ENCODE peak calls at places on chromosomes 11 and 22, in ten cellular contexts. One of them, this sample, is unnamed.

GRCh38 chr22:41534219-41534618 is 10.1 kb downstream of the POLR3H start:
- DNase-seq in HTR-8/SVneo: no peak
- DNase-seq in NCI-H1092: no peak
- DNase-seq in ovary: no peak
- DNase-seq in globus pallidus: no peak
- DNase-seq in T-helper 17 cell: no peak
- DNase-seq in fibroblast of the aortic adventitia: no peak
- DNase-seq in amniotic stem cell: no peak
- DNase-seq in heart right ventricle: no peak
- DNase-seq in NCI-H1694: no peak
- DNase-seq in this sample: no peak

GRCh38 chr22:35344956-35345690 is 35.8 kb upstream of the HMOX1 start:
- DNase-seq in fibroblast of the aortic adventitia: no peak
- DNase-seq in T-helper 17 cell: no peak
- DNase-seq in heart right ventricle: no peak
- DNase-seq in amniotic stem cell: no peak
- DNase-seq in NCI-H1694: no peak
- DNase-seq in HTR-8/SVneo: no peak
- DNase-seq in globus pallidus: no peak
- DNase-seq in ovary: no peak
- DNase-seq in NCI-H1092: no peak
- DNase-seq in this sample: no peak

GRCh38 chr22:21951062-21951461 is 1.6 kb downstream of the PPM1F start:
- DNase-seq in NCI-H1694: no peak
- DNase-seq in ovary: no peak
- DNase-seq in globus pallidus: no peak
- DNase-seq in NCI-H1092: no peak
- DNase-seq in fibroblast of the aortic adventitia: no peak
- DNase-seq in heart right ventricle: no peak
- DNase-seq in amniotic stem cell: no peak
- DNase-seq in HTR-8/SVneo: no peak
- DNase-seq in T-helper 17 cell: no peak
- DNase-seq in this sample: no peak

GRCh38 chr11:75035911-75036536 is 47.3 kb downstream of the NEU3 start:
- DNase-seq in fibroblast of the aortic adventitia: no peak
- DNase-seq in heart right ventricle: no peak
- DNase-seq in HTR-8/SVneo: no peak
- DNase-seq in amniotic stem cell: no peak
- DNase-seq in NCI-H1092: no peak
- DNase-seq in T-helper 17 cell: no peak
- DNase-seq in NCI-H1694: no peak
- DNase-seq in globus pallidus: no peak
- DNase-seq in ovary: no peak
- DNase-seq in this sample: peak; percentile 65

GRCh38 chr22:41919357-41920224 is 4.7 kb upstream of the SHISA8 start:
- DNase-seq in ovary: peak; percentile 44
- DNase-seq in HTR-8/SVneo: no peak
- DNase-seq in globus pallidus: no peak
- DNase-seq in fibroblast of the aortic adventitia: no peak
- DNase-seq in NCI-H1092: no peak
- DNase-seq in heart right ventricle: peak; percentile 74
- DNase-seq in NCI-H1694: no peak
- DNase-seq in T-helper 17 cell: no peak
- DNase-seq in amniotic stem cell: no peak
- DNase-seq in this sample: no peak

GRCh38 chr11:70233511-70233919 is 30.4 kb downstream of the FADD start:
- DNase-seq in fibroblast of the aortic adventitia: peak; percentile 76
- DNase-seq in heart right ventricle: no peak
- DNase-seq in ovary: no peak
- DNase-seq in HTR-8/SVneo: peak; percentile 88
- DNase-seq in NCI-H1092: no peak
- DNase-seq in NCI-H1694: no peak
- DNase-seq in amniotic stem cell: peak; percentile 44
- DNase-seq in globus pallidus: no peak
- DNase-seq in T-helper 17 cell: no peak
- DNase-seq in this sample: peak; percentile 97

GRCh38 chr22:37564111-37564711 is 3.9 kb downstream of the CDC42EP1 start:
- DNase-seq in T-helper 17 cell: no peak
- DNase-seq in ovary: no peak
- DNase-seq in HTR-8/SVneo: no peak
- DNase-seq in fibroblast of the aortic adventitia: peak; percentile 57
- DNase-seq in NCI-H1092: no peak
- DNase-seq in NCI-H1694: no peak
- DNase-seq in amniotic stem cell: no peak
- DNase-seq in heart right ventricle: no peak
- DNase-seq in globus pallidus: peak; percentile 67
- DNase-seq in this sample: no peak

GRCh38 chr11:4619514-4619913 is 11.5 kb upstream of the TRIM68 start:
- DNase-seq in HTR-8/SVneo: no peak
- DNase-seq in amniotic stem cell: no peak
- DNase-seq in NCI-H1092: no peak
- DNase-seq in fibroblast of the aortic adventitia: no peak
- DNase-seq in ovary: no peak
- DNase-seq in T-helper 17 cell: no peak
- DNase-seq in NCI-H1694: no peak
- DNase-seq in heart right ventricle: no peak
- DNase-seq in globus pallidus: no peak
- DNase-seq in this sample: no peak

GRCh38 chr11:70733327-70734325 is 335.3 kb downstream of the CTTN start:
- DNase-seq in globus pallidus: no peak
- DNase-seq in ovary: no peak
- DNase-seq in NCI-H1092: no peak
- DNase-seq in amniotic stem cell: no peak
- DNase-seq in heart right ventricle: no peak
- DNase-seq in T-helper 17 cell: no peak
- DNase-seq in NCI-H1694: no peak
- DNase-seq in fibroblast of the aortic adventitia: no peak
- DNase-seq in HTR-8/SVneo: no peak
- DNase-seq in this sample: no peak

GRCh38 chr11:33315822-33316221 is 58.6 kb downstream of the HIPK3 start:
- DNase-seq in ovary: no peak
- DNase-seq in heart right ventricle: no peak
- DNase-seq in fibroblast of the aortic adventitia: no peak
- DNase-seq in T-helper 17 cell: no peak
- DNase-seq in HTR-8/SVneo: no peak
- DNase-seq in NCI-H1694: no peak
- DNase-seq in globus pallidus: no peak
- DNase-seq in amniotic stem cell: no peak
- DNase-seq in NCI-H1092: no peak
- DNase-seq in this sample: no peak

GRCh38 chr22:37640591-37641250 is 1.3 kb downstream of the SH3BP1 start:
- DNase-seq in globus pallidus: no peak
- DNase-seq in HTR-8/SVneo: no peak
- DNase-seq in T-helper 17 cell: no peak
- DNase-seq in NCI-H1092: no peak
- DNase-seq in ovary: no peak
- DNase-seq in heart right ventricle: no peak
- DNase-seq in fibroblast of the aortic adventitia: no peak
- DNase-seq in amniotic stem cell: no peak
- DNase-seq in NCI-H1694: no peak
- DNase-seq in this sample: no peak

GRCh38 chr11:69057236-69057635 is 8.5 kb downstream of the TPCN2 start:
- DNase-seq in amniotic stem cell: no peak
- DNase-seq in NCI-H1092: no peak
- DNase-seq in heart right ventricle: no peak
- DNase-seq in HTR-8/SVneo: no peak
- DNase-seq in ovary: no peak
- DNase-seq in NCI-H1694: no peak
- DNase-seq in T-helper 17 cell: no peak
- DNase-seq in fibroblast of the aortic adventitia: no peak
- DNase-seq in globus pallidus: no peak
- DNase-seq in this sample: no peak

GRCh38 chr11:69382131-69383128 is 88.5 kb downstream of the MYEOV start:
- DNase-seq in amniotic stem cell: no peak
- DNase-seq in HTR-8/SVneo: no peak
- DNase-seq in NCI-H1092: no peak
- DNase-seq in T-helper 17 cell: peak; percentile 11
- DNase-seq in globus pallidus: peak; percentile 41
- DNase-seq in fibroblast of the aortic adventitia: peak; percentile 59
- DNase-seq in NCI-H1694: no peak
- DNase-seq in ovary: peak; percentile 40
- DNase-seq in heart right ventricle: peak; percentile 43
- DNase-seq in this sample: peak; percentile 63

GRCh38 chr22:22836635-22837034 is 51.0 kb upstream of the IGLL5 start:
- DNase-seq in ovary: no peak
- DNase-seq in NCI-H1694: no peak
- DNase-seq in T-helper 17 cell: no peak
- DNase-seq in HTR-8/SVneo: no peak
- DNase-seq in heart right ventricle: no peak
- DNase-seq in globus pallidus: no peak
- DNase-seq in fibroblast of the aortic adventitia: peak; percentile 15
- DNase-seq in amniotic stem cell: no peak
- DNase-seq in NCI-H1092: no peak
- DNase-seq in this sample: no peak

GRCh38 chr11:77091146-77091940 is 11.3 kb upstream of the OMP start:
- DNase-seq in NCI-H1694: peak; percentile 62
- DNase-seq in globus pallidus: peak; percentile 68
- DNase-seq in fibroblast of the aortic adventitia: peak; percentile 74
- DNase-seq in amniotic stem cell: peak; percentile 35
- DNase-seq in ovary: peak; percentile 83
- DNase-seq in T-helper 17 cell: peak; percentile 72
- DNase-seq in NCI-H1092: peak; percentile 77
- DNase-seq in HTR-8/SVneo: peak; percentile 89
- DNase-seq in heart right ventricle: peak; percentile 80
- DNase-seq in this sample: peak; percentile 73

GRCh38 chr22:32698926-32699619 is 102.4 kb upstream of the TIMP3 start:
- DNase-seq in HTR-8/SVneo: no peak
- DNase-seq in fibroblast of the aortic adventitia: peak; percentile 78
- DNase-seq in amniotic stem cell: no peak
- DNase-seq in NCI-H1694: no peak
- DNase-seq in NCI-H1092: no peak
- DNase-seq in T-helper 17 cell: no peak
- DNase-seq in heart right ventricle: peak; percentile 70
- DNase-seq in ovary: no peak
- DNase-seq in globus pallidus: no peak
- DNase-seq in this sample: no peak

GRCh38 chr22:30435674-30436126 is 10.1 kb downstream of the MTFP1 start:
- DNase-seq in fibroblast of the aortic adventitia: no peak
- DNase-seq in NCI-H1092: no peak
- DNase-seq in ovary: no peak
- DNase-seq in heart right ventricle: no peak
- DNase-seq in NCI-H1694: no peak
- DNase-seq in amniotic stem cell: no peak
- DNase-seq in T-helper 17 cell: peak; percentile 72
- DNase-seq in HTR-8/SVneo: no peak
- DNase-seq in globus pallidus: no peak
- DNase-seq in this sample: no peak

GRCh38 chr11:44840526-44840925 is 110.2 kb downstream of the TP53I11 start:
- DNase-seq in T-helper 17 cell: no peak
- DNase-seq in amniotic stem cell: no peak
- DNase-seq in globus pallidus: no peak
- DNase-seq in heart right ventricle: no peak
- DNase-seq in NCI-H1092: peak; percentile 9
- DNase-seq in fibroblast of the aortic adventitia: no peak
- DNase-seq in ovary: no peak
- DNase-seq in NCI-H1694: peak; percentile 76
- DNase-seq in HTR-8/SVneo: no peak
- DNase-seq in this sample: no peak

GRCh38 chr11:69644962-69645675 is 4.2 kb downstream of the CCND1 start:
- DNase-seq in amniotic stem cell: no peak
- DNase-seq in NCI-H1092: no peak
- DNase-seq in ovary: no peak
- DNase-seq in T-helper 17 cell: no peak
- DNase-seq in HTR-8/SVneo: no peak
- DNase-seq in fibroblast of the aortic adventitia: no peak
- DNase-seq in NCI-H1694: no peak
- DNase-seq in heart right ventricle: no peak
- DNase-seq in globus pallidus: no peak
- DNase-seq in this sample: no peak

GRCh38 chr11:2442554-2442953 is 1.8 kb downstream of the TRPM5 start:
- DNase-seq in HTR-8/SVneo: no peak
- DNase-seq in fibroblast of the aortic adventitia: no peak
- DNase-seq in globus pallidus: no peak
- DNase-seq in NCI-H1092: no peak
- DNase-seq in amniotic stem cell: no peak
- DNase-seq in NCI-H1694: no peak
- DNase-seq in T-helper 17 cell: no peak
- DNase-seq in ovary: no peak
- DNase-seq in heart right ventricle: no peak
- DNase-seq in this sample: peak; percentile 55

GRCh38 chr11:38460901-38461300 is 1862.9 kb upstream of the RAG2 start:
- DNase-seq in NCI-H1092: no peak
- DNase-seq in globus pallidus: no peak
- DNase-seq in amniotic stem cell: no peak
- DNase-seq in ovary: peak; percentile 65
- DNase-seq in fibroblast of the aortic adventitia: peak; percentile 36
- DNase-seq in HTR-8/SVneo: peak; percentile 45
- DNase-seq in NCI-H1694: no peak
- DNase-seq in heart right ventricle: no peak
- DNase-seq in T-helper 17 cell: no peak
- DNase-seq in this sample: no peak

GRCh38 chr11:122210378-122210995 is 94.5 kb upstream of the BLID start:
- DNase-seq in NCI-H1694: no peak
- DNase-seq in globus pallidus: peak; percentile 89
- DNase-seq in fibroblast of the aortic adventitia: peak; percentile 41
- DNase-seq in amniotic stem cell: no peak
- DNase-seq in NCI-H1092: no peak
- DNase-seq in T-helper 17 cell: no peak
- DNase-seq in HTR-8/SVneo: no peak
- DNase-seq in heart right ventricle: no peak
- DNase-seq in ovary: no peak
- DNase-seq in this sample: no peak

GRCh38 chr11:124839051-124839971 is 25.9 kb upstream of the ROBO3 start:
- DNase-seq in T-helper 17 cell: no peak
- DNase-seq in ovary: no peak
- DNase-seq in fibroblast of the aortic adventitia: no peak
- DNase-seq in NCI-H1694: no peak
- DNase-seq in amniotic stem cell: no peak
- DNase-seq in NCI-H1092: no peak
- DNase-seq in heart right ventricle: no peak
- DNase-seq in globus pallidus: no peak
- DNase-seq in HTR-8/SVneo: no peak
- DNase-seq in this sample: no peak

GRCh38 chr22:38782402-38783094 is 11.4 kb downstream of the DNAL4 start:
- DNase-seq in fibroblast of the aortic adventitia: peak; percentile 51
- DNase-seq in HTR-8/SVneo: no peak
- DNase-seq in T-helper 17 cell: no peak
- DNase-seq in NCI-H1694: no peak
- DNase-seq in globus pallidus: no peak
- DNase-seq in heart right ventricle: no peak
- DNase-seq in ovary: no peak
- DNase-seq in amniotic stem cell: peak; percentile 33
- DNase-seq in NCI-H1092: no peak
- DNase-seq in this sample: no peak

GRCh38 chr11:134224710-134225662 is 515 bp downstream of the VPS26B start:
- DNase-seq in NCI-H1694: peak; percentile 28
- DNase-seq in T-helper 17 cell: peak; percentile 18
- DNase-seq in amniotic stem cell: no peak
- DNase-seq in ovary: peak; percentile 57
- DNase-seq in HTR-8/SVneo: peak; percentile 17
- DNase-seq in globus pallidus: peak; percentile 81
- DNase-seq in NCI-H1092: peak; percentile 77
- DNase-seq in heart right ventricle: peak; percentile 77
- DNase-seq in fibroblast of the aortic adventitia: no peak
- DNase-seq in this sample: peak; percentile 43

GRCh38 chr11:96196074-96196787 is 146.8 kb downstream of the MAML2 start:
- DNase-seq in T-helper 17 cell: no peak
- DNase-seq in NCI-H1694: no peak
- DNase-seq in globus pallidus: no peak
- DNase-seq in amniotic stem cell: no peak
- DNase-seq in fibroblast of the aortic adventitia: no peak
- DNase-seq in NCI-H1092: no peak
- DNase-seq in HTR-8/SVneo: no peak
- DNase-seq in heart right ventricle: no peak
- DNase-seq in ovary: no peak
- DNase-seq in this sample: no peak

GRCh38 chr11:79570104-79570503 is 129.3 kb upstream of the TENM4 start:
- DNase-seq in globus pallidus: peak; percentile 3
- DNase-seq in ovary: no peak
- DNase-seq in HTR-8/SVneo: no peak
- DNase-seq in NCI-H1092: no peak
- DNase-seq in amniotic stem cell: no peak
- DNase-seq in heart right ventricle: no peak
- DNase-seq in fibroblast of the aortic adventitia: no peak
- DNase-seq in NCI-H1694: no peak
- DNase-seq in T-helper 17 cell: no peak
- DNase-seq in this sample: no peak

GRCh38 chr11:74288161-74288560 is 23.3 kb downstream of the P4HA3 start:
- DNase-seq in NCI-H1092: no peak
- DNase-seq in amniotic stem cell: peak; percentile 58
- DNase-seq in T-helper 17 cell: no peak
- DNase-seq in heart right ventricle: no peak
- DNase-seq in NCI-H1694: no peak
- DNase-seq in globus pallidus: no peak
- DNase-seq in HTR-8/SVneo: peak; percentile 71
- DNase-seq in ovary: no peak
- DNase-seq in fibroblast of the aortic adventitia: peak; percentile 99
- DNase-seq in this sample: no peak

This sample was measured in LoVo.